ENCODE peak calls at places on chromosomes 5 and 9, in seven cellular contexts. W is GM12865, M is right lobe of liver, Z is uterus, Y is H9, D is thyroid gland, L is cardiac muscle cell. G is an unnamed sample.

GRCh38 chr5:149002053-149002452 is 60.8 kb downstream of the SH3TC2 start:
- DNase-seq in M (no peak), Y (peak; percentile 48), L (peak; percentile 96), D (peak; percentile 37), W (no peak), Z (no peak), G (no peak)

GRCh38 chr9:26054600-26055516 is 376.6 kb upstream of the TUSC1 start:
- DNase-seq in Z (no peak), L (no peak), W (no peak), M (no peak), D (no peak), Y (no peak), G (no peak)

GRCh38 chr5:154055225-154055624 is 16.5 kb downstream of the MFAP3 start:
- DNase-seq in Z (no peak), W (no peak), Y (no peak), L (no peak), D (no peak), M (no peak), G (no peak)

GRCh38 chr5:172479034-172479783 is 24.9 kb upstream of the SH3PXD2B start:
- DNase-seq in Z (peak; percentile 88), L (peak; percentile 93), Y (peak; percentile 88), M (peak; percentile 82), D (peak; percentile 82), W (peak; percentile 86), G (peak; percentile 83)

GRCh38 chr5:62608529-62609511 is 30.2 kb downstream of the LRRC70 start:
- DNase-seq in L (peak; percentile 18), Y (no peak), W (no peak), Z (no peak), M (no peak), D (no peak), G (no peak)

GRCh38 chr5:175848676-175849075 is 22.7 kb upstream of the CPLX2 start:
- DNase-seq in M (no peak), Y (no peak), D (no peak), W (no peak), Z (no peak), L (no peak), G (no peak)

GRCh38 chr5:88503065-88503394 is 234.4 kb upstream of the TMEM161B start:
- DNase-seq in Z (no peak), D (no peak), W (peak; percentile 2), L (peak; percentile 15), M (no peak), Y (no peak), G (no peak)

GRCh38 chr9:85332487-85332886 is 409.3 kb downstream of the AGTPBP1 start:
- DNase-seq in M (no peak), Y (peak; percentile 75), D (no peak), L (no peak), Z (no peak), W (peak; percentile 33), G (no peak)

GRCh38 chr5:175590471-175590881 is 67.4 kb upstream of the HRH2 start:
- DNase-seq in Y (no peak), M (no peak), Z (no peak), L (peak; percentile 93), D (no peak), W (no peak), G (no peak)

GRCh38 chr9:77764894-77765780 is 117.0 kb upstream of the GNA14 start:
- DNase-seq in L (peak; percentile 79), Z (no peak), D (no peak), M (no peak), W (peak; percentile 45), Y (no peak), G (no peak)

GRCh38 chr9:113221800-113222481 is 597 bp downstream of the SLC31A1 start:
- DNase-seq in D (no peak), W (peak; percentile 13), Y (no peak), Z (no peak), L (no peak), M (no peak), G (no peak)

GRCh38 chr5:74579215-74579614 is 61.3 kb downstream of the ENC1 start:
- DNase-seq in W (peak; percentile 95), D (no peak), M (no peak), Z (no peak), L (peak; percentile 29), Y (no peak), G (no peak)

GRCh38 chr5:145791866-145792265 is 43.3 kb downstream of the PRELID2 start:
- DNase-seq in D (no peak), W (no peak), Y (peak; percentile 52), L (no peak), M (no peak), Z (no peak), G (no peak)

GRCh38 chr9:9790216-9790872 is 822.5 kb downstream of the PTPRD start:
- DNase-seq in D (peak; percentile 58), M (no peak), Z (no peak), Y (no peak), L (peak; percentile 3), W (peak; percentile 58), G (no peak)

GRCh38 chr5:62593331-62593730 is 14.7 kb downstream of the LRRC70 start:
- DNase-seq in W (no peak), Z (no peak), D (no peak), L (peak; percentile 25), Y (no peak), M (no peak), G (no peak)

GRCh38 chr9:100087218-100087617 is 11.6 kb downstream of the ERP44 start:
- DNase-seq in D (no peak), W (peak; percentile 60), Z (no peak), M (no peak), L (peak; percentile 83), Y (no peak), G (no peak)

GRCh38 chr9:22169243-22169642 is 160.1 kb upstream of the CDKN2B start:
- DNase-seq in W (no peak), D (no peak), Y (no peak), M (no peak), Z (no peak), L (peak; percentile 65), G (no peak)

GRCh38 chr5:176646049-176646706 is 1.1 kb upstream of the TSPAN17 start:
- DNase-seq in D (no peak), M (no peak), Y (no peak), Z (no peak), L (no peak), W (no peak), G (no peak)

GRCh38 chr5:37198842-37199241 is 50.3 kb downstream of the CPLANE1 start:
- DNase-seq in L (peak; percentile 72), W (no peak), Z (no peak), M (no peak), D (no peak), Y (no peak), G (no peak)

GRCh38 chr9:77933019-77933418 is 98.6 kb downstream of the GNAQ start:
- DNase-seq in Y (no peak), W (no peak), L (no peak), M (no peak), Z (no peak), D (no peak), G (no peak)

GRCh38 chr5:10307206-10308148 is at the start of gene CMBL:
- DNase-seq in D (peak; percentile 57), W (peak; percentile 71), Z (peak; percentile 35), M (peak; percentile 61), Y (peak; percentile 80), L (peak; percentile 72), G (no peak)

GRCh38 chr9:108049026-108049591 is 559.5 kb upstream of the KLF4 start:
- DNase-seq in W (no peak), Y (no peak), M (no peak), D (no peak), Z (no peak), L (peak; percentile 91), G (no peak)

GRCh38 chr5:180523629-180524466 is 29.7 kb downstream of the CNOT6 start:
- DNase-seq in L (peak; percentile 51), W (peak; percentile 25), M (no peak), D (no peak), Z (no peak), Y (no peak), G (no peak)

GRCh38 chr5:14146725-14147124 is 3.6 kb downstream of the TRIO start:
- DNase-seq in L (no peak), Z (no peak), M (no peak), Y (no peak), W (no peak), D (no peak), G (no peak)

GRCh38 chr9:84839538-84839937 is 170.0 kb downstream of the NTRK2 start:
- DNase-seq in D (peak; percentile 44), Y (no peak), Z (no peak), M (no peak), W (no peak), L (peak; percentile 22), G (no peak)

GRCh38 chr9:16879416-16879815 is 8.9 kb upstream of the BNC2 start:
- DNase-seq in D (no peak), L (peak; percentile 17), Z (no peak), W (no peak), M (no peak), Y (no peak), G (no peak)

GRCh38 chr9:133924453-133924852 is 67.7 kb downstream of the VAV2 start:
- DNase-seq in Z (no peak), D (no peak), Y (no peak), W (no peak), L (no peak), M (no peak), G (no peak)
- TF ChIP-seq CTCF in Z (no peak), D (no peak), Y (peak; percentile 25), W (no peak), L (no peak), M (no peak), G (no peak)

GRCh38 chr9:120818595-120818994 is 24.1 kb downstream of the PSMD5 start:
- DNase-seq in W (no peak), Z (no peak), D (no peak), L (no peak), M (no peak), Y (no peak), G (no peak)
- TF ChIP-seq CTCF in W (no peak), Z (no peak), D (no peak), L (no peak), M (no peak), Y (no peak), G (no peak)

GRCh38 chr9:18824095-18824666 is 208.8 kb downstream of the SAXO1 start:
- DNase-seq in W (peak; percentile 6), Y (peak; percentile 38), M (no peak), D (no peak), Z (no peak), L (peak; percentile 35), G (no peak)
- TF ChIP-seq CTCF in W (peak; percentile 35), Y (peak; percentile 72), M (peak; percentile 61), D (peak; percentile 38), Z (no peak), L (peak; percentile 44), G (peak; percentile 26)

GRCh38 chr5:142474426-142474825 is 149.6 kb upstream of the SPRY4 start:
- DNase-seq in W (no peak), Y (no peak), M (no peak), Z (no peak), L (no peak), D (no peak), G (no peak)

GRCh38 chr5:142473038-142473437 is 148.2 kb upstream of the SPRY4 start:
- DNase-seq in Z (no peak), D (no peak), W (no peak), Y (no peak), L (no peak), M (no peak), G (no peak)

GRCh38 chr5:142475102-142475501 is 150.3 kb upstream of the SPRY4 start:
- DNase-seq in Y (peak; percentile 66), W (no peak), D (no peak), M (no peak), Z (no peak), L (no peak), G (no peak)

GRCh38 chr5:142478116-142478515 is 153.3 kb upstream of the SPRY4 start:
- DNase-seq in Z (no peak), Y (no peak), L (no peak), D (no peak), W (no peak), M (no peak), G (no peak)

GRCh38 chr5:142472306-142472951 is 147.6 kb upstream of the SPRY4 start:
- DNase-seq in Z (no peak), Y (no peak), D (no peak), W (no peak), L (peak; percentile 77), M (no peak), G (no peak)
- TF ChIP-seq CTCF in Z (no peak), Y (no peak), D (no peak), W (no peak), L (no peak), M (no peak), G (no peak)